ENCODE peak calls at places on chromosome 18, in ten cellular contexts. K is ovary, I is Peyer's patch, W is suprapubic skin, T is brain microvascular endothelial cell, J is prostate gland, B is GM23338, D is left ventricle myocardium inferior, H is uterus, X is right lobe of liver. Q is an unnamed sample.

GRCh38 chr18:69936191-69936558 is 11.5 kb downstream of the CD226 start:
- DNase-seq in B (no peak), X (no peak), J (no peak), K (no peak), I (no peak), D (no peak), W (no peak), T (no peak), H (no peak), Q (no peak)

GRCh38 chr18:35334821-35335220 is 9.4 kb downstream of the ZNF24 start:
- DNase-seq in K (no peak), J (no peak), B (no peak), X (no peak), I (no peak), D (no peak), T (peak), H (no peak), W (no peak), Q (peak)

GRCh38 chr18:31684279-31685096 is at the start of gene B4GALT6:
- DNase-seq in W (no peak), I (no peak), B (peak), J (peak), T (peak), H (no peak), K (no peak), D (no peak), X (peak), Q (no peak)

GRCh38 chr18:61946449-61946848 is 53.6 kb upstream of the RNF152 start:
- DNase-seq in H (no peak), K (no peak), I (no peak), B (no peak), D (no peak), X (no peak), J (no peak), T (peak), W (no peak), Q (no peak)

GRCh38 chr18:36583155-36583745 is 245.6 kb downstream of the TPGS2 start:
- DNase-seq in W (no peak), H (no peak), D (no peak), T (peak), J (no peak), I (no peak), B (peak), X (no peak), K (no peak), Q (peak)

GRCh38 chr18:41695441-41695840 is 259.6 kb upstream of the PIK3C3 start:
- DNase-seq in X (no peak), W (no peak), I (no peak), K (no peak), T (no peak), D (no peak), J (no peak), H (no peak), B (no peak), Q (no peak)

GRCh38 chr18:32301976-32302743 is 112.3 kb downstream of the MEP1B start:
- DNase-seq in D (no peak), J (no peak), X (no peak), B (no peak), I (no peak), K (no peak), T (peak), H (no peak), W (no peak), Q (peak)

GRCh38 chr18:13260927-13261471 is 42.4 kb downstream of the LDLRAD4 start:
- DNase-seq in K (no peak), B (no peak), T (no peak), D (no peak), X (no peak), W (no peak), H (no peak), J (no peak), I (no peak), Q (no peak)

GRCh38 chr18:23529597-23529996 is 26.3 kb downstream of the RMC1 start:
- DNase-seq in D (no peak), X (no peak), W (no peak), J (no peak), H (no peak), K (no peak), B (no peak), T (peak), I (no peak), Q (peak)

GRCh38 chr18:46379323-46379950 is 275.3 kb downstream of the HAUS1 start:
- DNase-seq in K (no peak), J (no peak), W (no peak), X (no peak), B (no peak), D (no peak), I (no peak), H (no peak), T (no peak), Q (no peak)

GRCh38 chr18:23115683-23116096 is 19.6 kb upstream of the CABLES1 start:
- DNase-seq in W (no peak), I (no peak), H (no peak), J (no peak), B (no peak), K (no peak), D (no peak), X (no peak), T (peak), Q (peak)

GRCh38 chr18:2984703-2985261 is 28.2 kb downstream of the LPIN2 start:
- DNase-seq in H (no peak), W (no peak), T (no peak), I (no peak), X (peak), K (no peak), D (no peak), B (no peak), J (no peak), Q (no peak)

GRCh38 chr18:12317664-12318333 is 9.8 kb downstream of the TUBB6 start:
- DNase-seq in W (peak), B (no peak), J (no peak), X (no peak), H (no peak), D (no peak), K (no peak), T (peak), I (no peak), Q (no peak)

GRCh38 chr18:12906119-12906518 is 22.1 kb upstream of the PTPN2 start:
- DNase-seq in K (no peak), W (no peak), H (no peak), B (no peak), I (no peak), J (no peak), T (no peak), X (no peak), D (no peak), Q (no peak)

GRCh38 chr18:24679062-24679461 is 218.6 kb downstream of the HRH4 start:
- DNase-seq in I (no peak), B (no peak), K (no peak), X (no peak), J (no peak), D (no peak), H (no peak), T (no peak), W (no peak), Q (no peak)

GRCh38 chr18:46169464-46169941 is 65.3 kb downstream of the HAUS1 start:
- DNase-seq in K (no peak), X (no peak), T (peak), W (peak), H (no peak), I (no peak), B (no peak), D (no peak), J (no peak), Q (no peak)

GRCh38 chr18:4144201-4144600 is 310.9 kb downstream of the DLGAP1 start:
- DNase-seq in I (no peak), K (no peak), T (no peak), J (no peak), B (peak), W (no peak), X (no peak), H (no peak), D (no peak), Q (no peak)

GRCh38 chr18:902179-902718 is 2.4 kb upstream of the ADCYAP1 start:
- DNase-seq in D (no peak), K (no peak), W (no peak), T (no peak), X (no peak), J (no peak), I (no peak), H (no peak), B (peak), Q (no peak)

GRCh38 chr18:49704334-49704733 is 109.0 kb downstream of the ACAA2 start:
- DNase-seq in I (no peak), W (no peak), J (no peak), H (no peak), X (no peak), D (no peak), T (no peak), B (no peak), K (no peak), Q (no peak)

GRCh38 chr18:36526611-36527010 is 229.1 kb downstream of the FHOD3 start:
- DNase-seq in I (no peak), W (no peak), D (no peak), K (no peak), X (no peak), T (no peak), H (no peak), B (no peak), J (no peak), Q (no peak)

GRCh38 chr18:59516356-59517155 is 157.5 kb upstream of the LMAN1 start:
- DNase-seq in H (peak), I (no peak), K (peak), B (peak), W (no peak), X (no peak), D (peak), J (no peak), T (peak), Q (peak)

GRCh38 chr18:36078751-36079529 is 11.6 kb upstream of the RPRD1A start:
- DNase-seq in T (peak), X (no peak), B (no peak), H (no peak), W (no peak), I (no peak), K (no peak), D (no peak), J (no peak), Q (no peak)

GRCh38 chr18:3511980-3512379 is 62.0 kb downstream of the TGIF1 start:
- DNase-seq in J (no peak), W (no peak), X (no peak), K (no peak), B (no peak), D (no peak), T (peak), H (no peak), I (no peak), Q (peak)

GRCh38 chr18:67600181-67600631 is 83.7 kb upstream of the DSEL start:
- DNase-seq in K (no peak), T (peak), X (no peak), D (no peak), B (no peak), W (no peak), J (no peak), H (no peak), I (no peak), Q (peak)

GRCh38 chr18:22983175-22983574 is 50.0 kb downstream of the RBBP8 start:
- DNase-seq in D (no peak), T (no peak), B (peak), H (no peak), W (no peak), I (no peak), K (no peak), J (no peak), X (no peak), Q (no peak)

GRCh38 chr18:41464278-41464677 is 490.8 kb upstream of the PIK3C3 start:
- DNase-seq in B (peak), K (no peak), I (no peak), H (no peak), D (no peak), J (no peak), X (no peak), W (no peak), T (no peak), Q (no peak)

GRCh38 chr18:46061796-46062195 is 10.3 kb downstream of the PSTPIP2 start:
- DNase-seq in W (no peak), K (no peak), D (no peak), J (no peak), H (no peak), B (no peak), T (no peak), I (no peak), X (no peak), Q (no peak)

GRCh38 chr18:75216926-75217303 is 6.3 kb downstream of the TSHZ1 start:
- DNase-seq in J (no peak), B (no peak), X (peak), H (no peak), W (no peak), T (no peak), I (no peak), D (no peak), K (no peak), Q (no peak)

GRCh38 chr18:34223893-34224422 is 755 bp downstream of the NOL4 start:
- DNase-seq in W (no peak), J (no peak), B (no peak), I (no peak), H (no peak), K (no peak), X (no peak), T (no peak), D (no peak), Q (no peak)

GRCh38 chr18:8882632-8883408 is 177.5 kb downstream of the MTCL1 start:
- DNase-seq in W (no peak), X (no peak), T (no peak), K (no peak), J (no peak), B (peak), D (no peak), H (no peak), I (no peak), Q (peak)

GRCh38 chr18:54392621-54393023 is 34.9 kb downstream of the C18orf54 start:
- DNase-seq in W (no peak), T (peak), X (no peak), H (no peak), D (no peak), K (no peak), B (peak), I (no peak), J (no peak), Q (peak)

GRCh38 chr18:2900742-2901404 is 54.1 kb downstream of the EMILIN2 start:
- DNase-seq in I (no peak), B (no peak), X (no peak), T (no peak), K (no peak), J (no peak), H (no peak), D (no peak), W (peak), Q (no peak)

DNA sequence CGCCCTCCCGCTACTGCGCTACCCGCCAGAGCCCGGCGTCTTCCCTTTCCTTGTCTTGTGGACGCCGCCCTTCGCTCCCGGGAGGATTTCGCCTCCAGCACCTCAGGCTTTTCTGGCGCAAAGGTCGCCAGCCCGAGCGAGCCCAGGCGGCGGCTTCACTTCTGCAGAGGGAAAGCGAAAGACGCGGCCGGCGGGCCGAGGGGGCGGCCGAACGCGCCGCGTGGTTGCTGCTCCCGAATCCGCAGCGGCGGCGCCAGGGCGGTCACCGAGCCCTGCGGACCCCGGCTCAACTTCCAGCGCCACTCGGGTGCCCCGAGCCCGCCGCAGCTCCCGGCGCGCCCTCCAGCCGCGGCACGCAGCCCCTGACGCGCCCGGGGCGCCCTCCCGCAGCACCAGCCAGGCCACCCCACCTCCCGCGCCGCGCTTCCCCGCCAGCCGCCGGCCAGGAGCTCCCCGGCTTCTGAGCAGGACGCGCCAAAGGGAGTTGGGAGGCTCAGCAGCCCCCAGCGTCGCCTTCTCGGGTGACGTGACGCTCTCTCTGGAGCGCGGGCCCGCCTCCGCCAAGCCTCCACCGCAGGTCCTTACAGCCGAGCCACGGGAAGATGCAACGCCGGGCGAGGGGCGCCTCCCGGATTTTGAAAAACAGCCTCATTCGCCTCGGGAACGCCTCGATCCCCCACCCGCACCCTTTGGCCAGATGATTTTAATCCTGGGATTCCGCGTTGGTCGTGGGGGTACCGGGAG is 84.9 kb upstream of the EPB41L3 start:
- DNase-seq in W (peak), B (peak), X (peak), I (no peak), D (peak), J (no peak), T (no peak), K (peak), H (peak), Q (peak)
- H3K27ac ChIP-seq in W (peak), B (no peak), X (no peak), I (peak), D (peak), J (no peak), T (no peak), K (peak), H (peak), Q (no peak)

DNA sequence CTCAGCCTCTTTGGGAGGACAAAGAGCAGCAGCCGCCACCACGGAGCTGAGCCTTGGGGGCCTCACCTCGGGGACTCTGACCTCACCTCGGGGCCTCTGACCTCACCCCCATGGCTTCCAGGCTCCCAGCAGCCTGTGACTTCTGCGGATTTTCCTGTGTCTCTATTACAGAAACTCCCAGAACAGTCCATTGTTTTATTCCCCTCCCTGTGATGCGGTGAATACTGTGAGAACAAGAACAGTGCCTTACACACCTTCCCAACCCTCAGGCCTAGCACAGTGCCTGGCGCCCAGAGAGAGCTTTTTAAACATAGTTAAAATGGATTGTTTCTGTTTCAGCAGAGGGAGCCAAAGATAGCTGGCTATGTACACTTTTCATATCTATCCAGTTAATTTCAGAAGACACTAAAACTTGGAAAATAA is 63.7 kb downstream of the MBP start:
- DNase-seq in B (no peak), I (no peak), K (no peak), D (no peak), H (peak), T (no peak), J (no peak), X (no peak), W (no peak), Q (no peak)
- TF ChIP-seq CTCF in B (no peak), I (no peak), K (no peak), D (no peak), H (no peak), T (peak), J (no peak), X (no peak), W (no peak), Q (peak)

GRCh38 chr18:50875966-50876536 is 2.9 kb upstream of the ME2 start:
- DNase-seq in K (no peak), I (no peak), X (no peak), J (no peak), B (no peak), H (no peak), T (no peak), W (no peak), D (no peak), Q (no peak)
- H3K27ac ChIP-seq in K (no peak), I (no peak), X (no peak), J (no peak), B (no peak), H (no peak), T (no peak), W (no peak), D (no peak), Q (no peak)

DNA sequence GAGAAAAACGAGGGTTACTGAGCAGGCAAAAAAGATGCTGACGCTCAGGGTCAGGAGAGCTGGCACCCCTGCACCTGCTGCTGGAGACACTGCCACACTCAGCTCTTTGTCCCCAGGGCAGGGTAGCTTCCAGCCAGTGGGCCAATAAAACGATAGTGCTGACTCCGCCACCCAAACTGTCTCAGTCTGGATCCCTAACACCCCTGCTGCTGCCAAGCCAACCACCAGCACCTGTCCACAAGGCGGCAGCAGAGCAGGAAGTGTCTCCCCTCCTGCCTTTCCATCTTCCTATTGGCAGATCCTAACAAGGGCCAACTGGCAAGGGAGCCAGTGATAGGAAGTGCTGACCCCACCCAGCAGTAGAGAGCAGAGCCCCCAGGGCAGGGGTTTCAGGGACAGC is 531.5 kb upstream of the SALL3 start:
- DNase-seq in K (no peak), I (no peak), H (no peak), J (no peak), B (peak), X (no peak), W (no peak), T (no peak), D (no peak), Q (no peak)
- TF ChIP-seq CTCF in K (no peak), I (no peak), H (no peak), J (no peak), B (peak), X (no peak), W (no peak), T (no peak), D (no peak), Q (no peak)

GRCh38 chr18:27057459-27058302 is 127.4 kb downstream of the CHST9 start:
- DNase-seq in B (no peak), D (peak), K (no peak), T (no peak), X (no peak), I (no peak), J (peak), W (no peak), H (no peak), Q (no peak)
- H3K27ac ChIP-seq in B (no peak), D (peak), K (no peak), T (no peak), X (peak), I (no peak), J (peak), W (no peak), H (peak), Q (no peak)

DNA sequence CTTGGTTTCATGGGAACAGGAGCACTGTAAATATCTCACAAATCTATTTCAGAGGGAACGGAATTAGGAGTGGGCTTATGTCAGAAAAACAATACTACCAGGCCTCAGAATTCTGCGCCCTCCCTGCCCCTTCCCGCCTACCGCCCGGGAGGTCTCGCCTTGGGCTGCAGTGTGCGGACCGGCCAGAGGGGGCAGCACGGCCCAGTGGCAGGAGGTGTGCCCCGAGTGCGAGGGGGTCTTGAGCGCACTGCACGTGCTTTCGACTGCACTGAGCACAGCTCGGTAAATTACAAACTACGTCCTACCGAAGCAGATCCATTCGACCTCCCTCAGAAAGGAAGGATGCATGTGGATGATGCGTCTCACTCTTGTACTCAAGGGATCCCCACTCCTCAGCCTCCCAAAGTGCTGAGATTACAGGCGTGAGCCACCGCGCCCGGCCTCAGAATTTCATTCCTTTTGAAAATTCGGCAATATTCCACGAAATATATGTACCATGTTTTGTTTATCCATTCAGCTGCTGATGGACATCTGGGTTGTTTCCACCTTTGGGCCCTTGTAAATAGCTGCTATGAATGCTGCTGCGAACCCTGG is 297.0 kb downstream of the BCL2 start:
- DNase-seq in T (no peak), B (peak), K (no peak), J (no peak), H (no peak), D (no peak), W (no peak), X (no peak), I (no peak), Q (no peak)
- TF ChIP-seq CTCF in T (peak), B (peak), K (no peak), J (no peak), H (no peak), D (peak), W (peak), X (no peak), I (peak), Q (peak)

GRCh38 chr18:48459016-48459415 is 49.8 kb upstream of the ZBTB7C start:
- DNase-seq in T (no peak), H (no peak), D (no peak), W (no peak), J (no peak), I (no peak), K (no peak), B (no peak), X (no peak), Q (no peak)
- H3K27ac ChIP-seq in T (no peak), H (no peak), D (no peak), W (no peak), J (no peak), I (no peak), K (no peak), B (no peak), X (no peak), Q (no peak)

Q was measured in foreskin keratinocyte.